ENCODE peak calls at places on chromosomes 6 and 20, in four cellular contexts. E, K, Y and V are unnamed samples.

GRCh38 chr6:53410508-53411258 is 61.9 kb upstream of the ELOVL5 start:
- DNase-seq in E (no peak), K (peak; percentile 36), Y (no peak), V (peak; percentile 77)

GRCh38 chr6:38012573-38012972 is 193.0 kb downstream of the ZFAND3 start:
- DNase-seq in E (no peak), K (peak; percentile 19), Y (no peak), V (peak; percentile 60)

GRCh38 chr6:111534366-111534765 is 51.3 kb upstream of the REV3L start:
- DNase-seq in E (no peak), K (no peak), Y (peak; percentile 71), V (no peak)

GRCh38 chr6:156808287-156808686 is 31.1 kb downstream of the ARID1B start:
- DNase-seq in E (no peak), K (no peak), Y (no peak), V (no peak)

GRCh38 chr6:88982720-88983119 is 19.3 kb upstream of the RNGTT start:
- DNase-seq in E (peak; percentile 47), K (no peak), Y (peak; percentile 84), V (no peak)

GRCh38 chr6:69827491-69827890 is 30.7 kb upstream of the LMBRD1 start:
- DNase-seq in E (no peak), K (no peak), Y (no peak), V (no peak)

GRCh38 chr20:1232538-1233111 is 6.8 kb downstream of the RAD21L1 start:
- DNase-seq in E (no peak), K (no peak), Y (no peak), V (no peak)

GRCh38 chr6:130293800-130294199 is 71.0 kb upstream of the SAMD3 start:
- DNase-seq in E (no peak), K (no peak), Y (no peak), V (peak; percentile 32)

GRCh38 chr20:62376112-62377063 is 9.3 kb upstream of the LAMA5 start:
- DNase-seq in E (no peak), K (no peak), Y (peak; percentile 87), V (no peak)

GRCh38 chr6:100719883-100720682 is 161.0 kb downstream of the ASCC3 start:
- DNase-seq in E (no peak), K (no peak), Y (no peak), V (no peak)

GRCh38 chr6:34688956-34689355 is 7.6 kb downstream of the ILRUN start:
- DNase-seq in E (no peak), K (no peak), Y (no peak), V (no peak)

GRCh38 chr20:24610341-24611115 is 141.1 kb downstream of the SYNDIG1 start:
- DNase-seq in E (no peak), K (no peak), Y (no peak), V (no peak)

GRCh38 chr20:46284028-46284427 is 24.3 kb downstream of the CDH22 start:
- DNase-seq in E (no peak), K (no peak), Y (no peak), V (no peak)

GRCh38 chr20:56202493-56203077 is 45.9 kb upstream of the MC3R start:
- DNase-seq in E (no peak), K (no peak), Y (no peak), V (no peak)

GRCh38 chr6:170225852-170226417 is 64.9 kb downstream of the DLL1 start:
- DNase-seq in E (no peak), K (no peak), Y (peak; percentile 64), V (no peak)

GRCh38 chr6:13452346-13453171 is 34.8 kb downstream of the GFOD1 start:
- DNase-seq in E (no peak), K (no peak), Y (peak; percentile 83), V (no peak)
- TF ChIP-seq CTCF in E (no peak), K (no peak), Y (no peak), V (no peak)

GRCh38 chr6:63816979-63817436 is 181.4 kb downstream of the PHF3 start:
- DNase-seq in E (no peak), K (no peak), Y (no peak), V (no peak)
- TF ChIP-seq CTCF in E (peak; percentile 41), K (no peak), Y (no peak), V (no peak)

GRCh38 chr6:36443498-36443844 is 671 bp downstream of the KCTD20 start:
- DNase-seq in E (no peak), K (no peak), Y (no peak), V (no peak)

GRCh38 chr6:36442671-36443497 is at the start of the genes KCTD20 and PXT1:
- DNase-seq in E (no peak), K (peak; percentile 87), Y (peak; percentile 95), V (peak; percentile 90)

GRCh38 chr6:36445651-36446050 is 2.9 kb downstream of the KCTD20 start:
- DNase-seq in E (no peak), K (no peak), Y (no peak), V (no peak)

GRCh38 chr6:36444470-36444869 is 1.7 kb downstream of the KCTD20 start:
- DNase-seq in E (no peak), K (no peak), Y (no peak), V (no peak)

DNA sequence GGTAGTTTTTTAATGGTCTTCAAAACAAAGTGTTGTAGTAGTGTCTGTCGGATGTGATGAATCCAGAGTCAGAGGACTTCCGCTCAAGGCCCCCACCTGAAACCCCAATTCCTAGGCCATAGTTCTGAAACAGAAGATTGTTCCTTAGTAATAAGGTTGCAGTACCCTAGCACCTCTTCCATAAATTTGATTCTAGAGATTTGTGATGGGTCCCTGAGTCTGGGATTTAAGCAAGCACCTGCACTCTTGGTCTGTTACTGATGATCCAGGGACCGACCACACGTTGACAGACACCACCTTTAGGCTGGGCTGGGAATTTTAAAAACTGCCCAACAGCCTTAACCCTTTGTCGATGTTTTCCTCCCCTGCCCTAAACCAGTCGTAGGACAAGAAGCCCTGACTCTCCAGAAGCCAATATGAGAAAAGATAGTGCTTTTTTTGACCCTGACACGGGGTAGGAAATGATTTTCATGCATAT is 1.2 kb downstream of the KCTD20 start:
- DNase-seq in E (no peak), K (no peak), Y (no peak), V (peak; percentile 10)
- TF ChIP-seq CTCF in E (peak; percentile 13), K (no peak), Y (no peak), V (no peak)

DNA sequence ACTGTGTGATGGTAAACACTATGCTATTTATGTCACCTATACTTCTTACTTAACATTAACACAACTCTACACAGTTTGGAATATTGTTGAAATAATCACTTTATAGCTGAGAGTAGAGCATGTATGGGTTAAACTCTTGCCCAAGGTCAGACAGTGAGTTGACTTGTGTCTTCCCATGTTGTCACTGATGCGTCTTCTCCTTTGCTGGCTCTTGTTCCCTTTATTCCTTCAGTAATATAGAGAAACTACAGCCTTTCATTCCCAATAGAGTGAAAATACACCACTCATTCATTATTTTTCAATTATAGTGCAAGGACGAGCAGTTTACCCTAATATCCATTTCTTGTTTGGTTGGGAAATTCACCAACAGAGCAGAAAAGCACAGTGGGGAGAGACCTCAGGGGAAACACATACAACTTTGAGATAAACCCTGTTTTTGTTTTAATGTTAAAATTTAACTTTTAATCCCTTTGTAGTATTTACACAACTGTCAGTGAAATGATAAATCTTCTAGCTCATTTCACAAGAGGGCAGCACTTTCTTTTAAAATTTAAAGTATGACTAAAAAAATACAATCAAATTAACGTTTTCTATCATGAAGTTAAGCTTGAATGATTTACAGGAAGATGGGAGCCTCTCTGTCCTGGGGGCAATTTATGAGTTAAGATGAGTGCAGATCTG is 363.0 kb downstream of the UTRN start:
- DNase-seq in E (no peak), K (no peak), Y (no peak), V (no peak)
- TF ChIP-seq CTCF in E (no peak), K (no peak), Y (no peak), V (no peak)

GRCh38 chr20:33751775-33752174 is 20.0 kb downstream of the ZNF341 start:
- DNase-seq in E (no peak), K (no peak), Y (no peak), V (no peak)
- TF ChIP-seq CTCF in E (no peak), K (no peak), Y (no peak), V (no peak)

GRCh38 chr20:50191566-50192363 is 1.1 kb downstream of the CEBPB start:
- DNase-seq in E (no peak), K (peak; percentile 61), Y (peak; percentile 76), V (peak; percentile 75)
- TF ChIP-seq CTCF in E (peak; percentile 27), K (peak; percentile 54), Y (no peak), V (peak; percentile 66)